ENCODE peak calls at places on chromosomes 1 and 21, in nine cellular contexts. O, D, N, B, L, U, M, H and S are unnamed samples.

GRCh38 chr1:161185282-161185682 is 8.0 kb upstream of the B4GALT3 start:
- DNase-seq in L (no peak), M (peak; percentile 80), N (peak; percentile 92), D (no peak), H (peak; percentile 98), B (peak; percentile 81), U (peak; percentile 63), O (no peak), S (peak; percentile 76)

GRCh38 chr1:46520063-46520911 is 30.7 kb downstream of the DMBX1 start:
- DNase-seq in D (peak; percentile 64), L (peak; percentile 88), U (no peak), H (peak; percentile 74), O (no peak), N (no peak), M (peak; percentile 74), B (no peak), S (peak; percentile 61)

GRCh38 chr1:248924696-248925532 is 18.9 kb downstream of the PGBD2 start:
- DNase-seq in M (peak; percentile 62), H (peak; percentile 78), U (no peak), B (peak; percentile 16), O (peak; percentile 46), N (peak; percentile 76), D (peak; percentile 69), L (peak; percentile 63), S (peak; percentile 61)

GRCh38 chr1:53379662-53380002 is 51.8 kb upstream of the LRP8 start:
- DNase-seq in L (no peak), D (no peak), U (peak; percentile 1), H (peak; percentile 12), B (no peak), M (no peak), O (no peak), N (no peak), S (no peak)

GRCh38 chr1:38746966-38747600 is 112.5 kb downstream of the RRAGC start:
- DNase-seq in L (no peak), M (no peak), O (no peak), D (peak; percentile 55), N (no peak), U (no peak), B (no peak), H (no peak), S (no peak)

GRCh38 chr1:21299007-21299406 is 8.7 kb upstream of the ECE1 start:
- DNase-seq in H (no peak), D (no peak), O (peak; percentile 17), U (no peak), B (no peak), L (no peak), N (no peak), M (no peak), S (no peak)

GRCh38 chr1:207897188-207897587 is 13.7 kb downstream of the CD34 start:
- DNase-seq in B (no peak), H (no peak), U (no peak), M (peak; percentile 50), D (peak; percentile 14), L (peak; percentile 56), O (no peak), N (no peak), S (peak; percentile 43)

GRCh38 chr1:168835791-168836190 is 106.8 kb upstream of the DPT start:
- DNase-seq in H (no peak), N (no peak), D (no peak), U (no peak), O (no peak), L (no peak), M (no peak), B (no peak), S (no peak)

GRCh38 chr1:59570524-59570923 is 244.2 kb upstream of the HOOK1 start:
- DNase-seq in D (no peak), M (peak; percentile 27), L (no peak), N (peak; percentile 68), H (peak; percentile 43), O (no peak), U (no peak), B (no peak), S (no peak)

GRCh38 chr1:51518730-51519047 is 377 bp downstream of the EPS15 start:
- DNase-seq in H (no peak), M (no peak), D (no peak), U (peak; percentile 56), L (peak; percentile 73), N (peak; percentile 63), O (no peak), B (peak; percentile 73), S (no peak)

GRCh38 chr1:184838374-184838995 is 83.8 kb upstream of the EDEM3 start:
- DNase-seq in U (no peak), M (peak; percentile 96), H (peak; percentile 91), O (no peak), N (no peak), B (peak; percentile 5), L (peak; percentile 91), D (no peak), S (peak; percentile 96)

GRCh38 chr1:34162852-34163766 is 1.9 kb downstream of the CSMD2 start:
- DNase-seq in L (peak; percentile 92), N (peak; percentile 12), B (peak; percentile 58), U (no peak), D (peak; percentile 94), M (peak; percentile 70), O (peak; percentile 8), H (peak; percentile 6), S (peak; percentile 92)

GRCh38 chr1:101259744-101260148 is 22.9 kb downstream of the S1PR1 start:
- DNase-seq in O (no peak), N (no peak), U (no peak), H (peak; percentile 79), D (no peak), B (no peak), M (peak; percentile 93), L (peak; percentile 59), S (peak; percentile 89)

GRCh38 chr1:184634296-184634695 is 120.4 kb downstream of the EDEM3 start:
- DNase-seq in L (no peak), M (no peak), N (no peak), D (no peak), U (no peak), O (no peak), H (no peak), B (no peak), S (no peak)

GRCh38 chr21:33202464-33203363 is 27.0 kb upstream of the IFNAR2 start:
- DNase-seq in U (no peak), D (no peak), B (no peak), N (no peak), O (no peak), H (no peak), M (no peak), L (no peak), S (no peak)

GRCh38 chr1:23417570-23417969 is 7.0 kb downstream of the TCEA3 start:
- DNase-seq in O (no peak), H (no peak), N (no peak), L (peak; percentile 39), M (no peak), D (no peak), B (peak; percentile 81), U (no peak), S (no peak)

GRCh38 chr1:10520497-10520896 is 45.7 kb downstream of the PEX14 start:
- DNase-seq in D (no peak), H (no peak), B (no peak), L (no peak), O (no peak), N (no peak), U (no peak), M (no peak), S (no peak)

GRCh38 chr1:57067863-57068262 is 102.0 kb upstream of the C8B start:
- DNase-seq in M (no peak), O (no peak), N (no peak), H (no peak), B (peak; percentile 35), D (peak; percentile 27), U (no peak), L (no peak), S (peak; percentile 6)

GRCh38 chr1:172699111-172699510 is 40.2 kb downstream of the FASLG start:
- DNase-seq in U (peak; percentile 43), N (peak; percentile 83), L (peak; percentile 29), H (no peak), M (peak; percentile 73), B (no peak), D (no peak), O (no peak), S (peak; percentile 22)

GRCh38 chr1:74964508-74964907 is 169.7 kb upstream of the LHX8 start:
- DNase-seq in L (peak; percentile 32), M (peak; percentile 1), D (no peak), O (peak; percentile 93), U (no peak), H (peak; percentile 1), N (no peak), B (peak; percentile 74), S (peak; percentile 0)

GRCh38 chr1:67748630-67749029 is 63.6 kb downstream of the GADD45A start:
- DNase-seq in O (no peak), M (peak; percentile 78), U (no peak), D (no peak), B (no peak), N (no peak), L (peak; percentile 81), H (peak; percentile 91), S (peak; percentile 87)

GRCh38 chr1:202189919-202190715 is 3.5 kb upstream of the LGR6 start:
- DNase-seq in U (no peak), D (no peak), N (no peak), M (peak; percentile 20), B (no peak), H (no peak), O (no peak), L (no peak), S (no peak)

GRCh38 chr1:17201201-17202021 is 3.5 kb upstream of the PADI1 start:
- DNase-seq in H (no peak), N (peak; percentile 60), O (no peak), L (no peak), D (no peak), B (no peak), U (peak; percentile 28), M (no peak), S (no peak)

GRCh38 chr1:166084613-166085012 is 82.2 kb downstream of the FAM78B start:
- DNase-seq in B (no peak), U (no peak), M (no peak), H (no peak), L (no peak), O (no peak), N (no peak), D (no peak), S (no peak)

GRCh38 chr1:187928288-187928687 is 1099.5 kb downstream of the PLA2G4A start:
- DNase-seq in B (no peak), N (no peak), D (peak; percentile 85), L (peak; percentile 28), H (peak; percentile 35), M (peak; percentile 39), U (no peak), O (no peak), S (peak; percentile 0)

GRCh38 chr21:27693376-27693775 is 726.5 kb upstream of the ADAMTS5 start:
- DNase-seq in D (no peak), B (no peak), H (peak; percentile 94), U (no peak), L (peak; percentile 52), O (no peak), N (no peak), M (peak; percentile 79), S (peak; percentile 46)